ENCODE peak calls at places on chromosome X, in seven cellular contexts. M is amniotic stem cell; L is activated CD8-positive, alpha-beta memory T cell treated with anti-CD3 and anti-CD28 coated beads for 48 hours; O is NCI-H1105; S is pancreas; X is brain microvascular endothelial cell; J is frontal cortex. W is an unnamed sample.

GRCh38 chrX:148417934-148418333 is 82.5 kb upstream of the AFF2 start:
- DNase-seq in J (no peak), X (no peak), O (no peak), S (no peak), M (no peak), L (no peak), W (no peak)

GRCh38 chrX:42759881-42760280 is 18.1 kb downstream of the PPP1R2C start:
- DNase-seq in X (no peak), O (no peak), M (no peak), L (no peak), J (no peak), S (no peak), W (no peak)

GRCh38 chrX:18873836-18874235 is 110.1 kb downstream of the PHKA2 start:
- DNase-seq in X (no peak), S (no peak), O (no peak), L (no peak), M (no peak), J (no peak), W (no peak)

GRCh38 chrX:69077895-69078455 is 87.3 kb downstream of the PJA1 start:
- DNase-seq in X (no peak), J (no peak), M (no peak), O (no peak), S (no peak), L (no peak), W (no peak)

GRCh38 chrX:44570524-44570923 is 27.9 kb upstream of the FUNDC1 start:
- DNase-seq in X (peak), M (no peak), L (no peak), S (no peak), O (no peak), J (no peak), W (no peak)

GRCh38 chrX:154818916-154819770 is 13.9 kb upstream of the MPP1 start:
- DNase-seq in S (no peak), L (no peak), O (no peak), X (no peak), J (no peak), M (no peak), W (no peak)

GRCh38 chrX:129404670-129405008 is 118.7 kb downstream of the SMARCA1 start:
- DNase-seq in J (no peak), M (no peak), X (peak), S (no peak), L (no peak), O (no peak), W (no peak)

GRCh38 chrX:15451913-15452312 is 41.2 kb downstream of the PIR start:
- DNase-seq in J (no peak), S (no peak), M (no peak), X (no peak), O (no peak), L (no peak), W (no peak)

GRCh38 chrX:9873952-9874351 is 87.7 kb downstream of the SHROOM2 start:
- DNase-seq in J (peak), X (no peak), O (peak), S (no peak), M (no peak), L (peak), W (peak)

GRCh38 chrX:12447448-12448154 is 309.3 kb downstream of the FRMPD4 start:
- DNase-seq in J (no peak), X (peak), S (no peak), M (peak), L (no peak), O (no peak), W (no peak)

GRCh38 chrX:47232803-47233332 is at the start of gene USP11:
- DNase-seq in L (no peak), X (peak), S (peak), M (no peak), J (no peak), O (peak), W (peak)

GRCh38 chrX:39335447-39336235 is 534.4 kb downstream of the MID1IP1 start:
- DNase-seq in O (peak), M (no peak), S (no peak), J (no peak), L (no peak), X (no peak), W (no peak)

GRCh38 chrX:134172588-134173259 is 64.3 kb upstream of the CCDC160 start:
- DNase-seq in J (peak), X (no peak), S (peak), M (no peak), O (no peak), L (no peak), W (peak)

GRCh38 chrX:12950851-12951589 is 23.9 kb upstream of the TMSB4X start:
- DNase-seq in O (no peak), L (no peak), M (no peak), S (no peak), X (no peak), J (no peak), W (peak)

GRCh38 chrX:16828126-16828908 is 41.8 kb downstream of the RBBP7 start:
- DNase-seq in O (no peak), J (no peak), M (no peak), L (no peak), X (peak), S (no peak), W (no peak)

GRCh38 chrX:101759000-101759399 is 99.3 kb upstream of the ARMCX2 start:
- DNase-seq in X (peak), J (no peak), M (no peak), S (peak), L (no peak), O (peak), W (peak)

GRCh38 chrX:122943918-122944317 is 240.2 kb upstream of the GRIA3 start:
- DNase-seq in J (no peak), L (no peak), X (peak), O (no peak), M (peak), S (no peak), W (no peak)

GRCh38 chrX:68686684-68687045 is 39.2 kb downstream of the STARD8 start:
- DNase-seq in J (no peak), X (no peak), L (no peak), M (no peak), S (no peak), O (no peak), W (no peak)

GRCh38 chrX:154411981-154412340 is 622 bp downstream of the TAFAZZIN start:
- DNase-seq in X (no peak), O (peak), J (peak), S (peak), L (no peak), M (no peak), W (peak)

GRCh38 chrX:19544693-19545305 is 29.5 kb upstream of the MAP3K15 start:
- DNase-seq in O (no peak), X (peak), S (peak), J (peak), L (no peak), M (no peak), W (peak)

GRCh38 chrX:39813631-39814246 is 284.0 kb downstream of the BCOR start:
- DNase-seq in O (no peak), M (no peak), S (peak), X (peak), L (no peak), J (peak), W (peak)

GRCh38 chrX:100650841-100651240 is 6.8 kb downstream of the SRPX2 start:
- DNase-seq in O (no peak), J (no peak), M (no peak), L (no peak), X (no peak), S (no peak), W (no peak)

GRCh38 chrX:130539721-130540321 is 138.0 kb downstream of the RBMX2 start:
- DNase-seq in J (peak), S (peak), L (no peak), O (peak), X (peak), M (peak), W (peak)

GRCh38 chrX:152895121-152895520 is 2.7 kb upstream of the ZNF185 start:
- DNase-seq in S (no peak), X (no peak), M (no peak), L (no peak), J (no peak), O (no peak), W (no peak)

GRCh38 chrX:153645921-153646481 is 1.0 kb upstream of the DUSP9 start:
- DNase-seq in M (no peak), S (peak), J (no peak), O (no peak), L (no peak), X (no peak), W (no peak)

GRCh38 chrX:133660356-133660755 is 245.1 kb upstream of the GPC4 start:
- DNase-seq in J (no peak), S (no peak), L (no peak), O (no peak), M (peak), X (no peak), W (no peak)

GRCh38 chrX:19893722-19894121 is 6.3 kb upstream of the SH3KBP1 start:
- DNase-seq in X (peak), M (no peak), L (no peak), J (no peak), O (no peak), S (no peak), W (no peak)